ENCODE peak calls at places on chromosomes 4 and X, in nine cellular contexts. R, Q, F, W, E, B, A, I and K are unnamed samples.

GRCh38 chr4:123997116-123997515 is 600.5 kb downstream of the SPRY1 start:
- DNase-seq in R (peak; percentile 43), Q (no peak), F (peak; percentile 4), W (no peak), E (no peak), B (no peak), A (peak; percentile 10), I (no peak), K (no peak)

GRCh38 chrX:138191998-138192397 is 519.5 kb downstream of the FGF13 start:
- DNase-seq in R (no peak), Q (no peak), F (no peak), W (peak; percentile 23), E (peak; percentile 19), B (peak; percentile 64), A (peak; percentile 61), I (no peak), K (no peak)

GRCh38 chrX:153102436-153102835 is 30.2 kb downstream of the PNMA6A start:
- DNase-seq in R (no peak), Q (no peak), F (no peak), W (no peak), E (no peak), B (no peak), A (no peak), I (no peak), K (no peak)

GRCh38 chr4:165506780-165507305 is 128.0 kb downstream of the CPE start:
- DNase-seq in R (no peak), Q (no peak), F (no peak), W (no peak), E (no peak), B (no peak), A (no peak), I (no peak), K (no peak)

GRCh38 chrX:27057883-27058282 is 405.3 kb downstream of the PPP4R3C start:
- DNase-seq in R (no peak), Q (no peak), F (no peak), W (peak; percentile 13), E (no peak), B (no peak), A (peak; percentile 76), I (no peak), K (no peak)

GRCh38 chrX:115595049-115595448 is 34.1 kb downstream of the PLS3 start:
- DNase-seq in R (no peak), Q (no peak), F (no peak), W (no peak), E (no peak), B (no peak), A (no peak), I (no peak), K (no peak)

GRCh38 chr4:142112451-142112850 is 476.1 kb downstream of the IL15 start:
- DNase-seq in R (no peak), Q (no peak), F (no peak), W (no peak), E (no peak), B (no peak), A (no peak), I (no peak), K (no peak)

GRCh38 chr4:72631296-72631695 is 62.3 kb upstream of the ADAMTS3 start:
- DNase-seq in R (peak; percentile 2), Q (no peak), F (no peak), W (no peak), E (no peak), B (no peak), A (no peak), I (peak; percentile 81), K (peak; percentile 67)

GRCh38 chr4:126604273-126604867 is 1028.4 kb upstream of the INTU start:
- DNase-seq in R (peak; percentile 10), Q (no peak), F (peak; percentile 27), W (peak; percentile 22), E (peak; percentile 5), B (peak; percentile 45), A (peak; percentile 57), I (no peak), K (no peak)

GRCh38 chrX:107542500-107542899 is 85.8 kb upstream of the PRPS1 start:
- DNase-seq in R (no peak), Q (no peak), F (peak; percentile 8), W (no peak), E (no peak), B (no peak), A (peak; percentile 71), I (no peak), K (no peak)

GRCh38 chrX:37883196-37883595 is 35.8 kb upstream of the DYNLT3 start:
- DNase-seq in R (no peak), Q (no peak), F (peak; percentile 6), W (peak; percentile 16), E (no peak), B (no peak), A (peak; percentile 13), I (no peak), K (no peak)

GRCh38 chrX:122866527-122866926 is 317.6 kb upstream of the GRIA3 start:
- DNase-seq in R (peak; percentile 1), Q (no peak), F (no peak), W (no peak), E (no peak), B (no peak), A (no peak), I (no peak), K (no peak)

GRCh38 chr4:73451404-73451803 is 15.4 kb downstream of the AFP start:
- DNase-seq in R (no peak), Q (no peak), F (no peak), W (no peak), E (no peak), B (no peak), A (peak; percentile 62), I (no peak), K (no peak)

GRCh38 chr4:91837608-91838029 is 466.1 kb upstream of the GRID2 start:
- DNase-seq in R (peak; percentile 21), Q (no peak), F (no peak), W (no peak), E (no peak), B (peak; percentile 3), A (no peak), I (no peak), K (no peak)

GRCh38 chrX:124256981-124257380 is 75.5 kb upstream of the TEX13D start:
- DNase-seq in R (no peak), Q (no peak), F (no peak), W (no peak), E (no peak), B (no peak), A (no peak), I (no peak), K (no peak)

GRCh38 chr4:8860892-8861575 is 10.6 kb downstream of the HMX1 start:
- DNase-seq in R (no peak), Q (no peak), F (no peak), W (no peak), E (no peak), B (no peak), A (peak; percentile 59), I (no peak), K (no peak)

GRCh38 chr4:23889814-23890269 is at the start of gene PPARGC1A:
- DNase-seq in R (no peak), Q (no peak), F (no peak), W (no peak), E (peak; percentile 20), B (peak; percentile 87), A (peak; percentile 27), I (no peak), K (peak; percentile 88)

GRCh38 chrX:39550795-39551361 is 546.9 kb downstream of the BCOR start:
- DNase-seq in R (no peak), Q (no peak), F (no peak), W (no peak), E (no peak), B (no peak), A (no peak), I (no peak), K (no peak)

GRCh38 chr4:75895744-75896314 is 6.4 kb downstream of the PPEF2 start:
- DNase-seq in R (peak; percentile 15), Q (no peak), F (peak; percentile 23), W (peak; percentile 30), E (peak; percentile 18), B (peak; percentile 21), A (peak; percentile 74), I (no peak), K (no peak)

GRCh38 chrX:12950851-12951589 is 23.9 kb upstream of the TMSB4X start:
- DNase-seq in R (peak; percentile 6), Q (no peak), F (no peak), W (no peak), E (peak; percentile 83), B (peak; percentile 55), A (peak; percentile 65), I (no peak), K (no peak)

GRCh38 chrX:87517571-87518141 is at the start of gene KLHL4:
- DNase-seq in R (peak; percentile 47), Q (no peak), F (no peak), W (peak; percentile 90), E (no peak), B (peak; percentile 89), A (peak; percentile 80), I (no peak), K (no peak)

GRCh38 chrX:104310084-104310483 is 55.4 kb upstream of the ESX1 start:
- DNase-seq in R (peak; percentile 28), Q (no peak), F (no peak), W (no peak), E (no peak), B (no peak), A (no peak), I (no peak), K (no peak)

GRCh38 chr4:123446791-123447474 is 50.3 kb downstream of the SPRY1 start:
- DNase-seq in R (no peak), Q (no peak), F (no peak), W (no peak), E (no peak), B (peak; percentile 56), A (peak; percentile 8), I (no peak), K (no peak)

GRCh38 chr4:86549163-86549788 is 44.8 kb upstream of the PTPN13 start:
- DNase-seq in R (no peak), Q (no peak), F (no peak), W (no peak), E (no peak), B (no peak), A (no peak), I (no peak), K (no peak)

GRCh38 chr4:15233626-15234025 is 194.2 kb upstream of the C1QTNF7 start:
- DNase-seq in R (no peak), Q (no peak), F (no peak), W (no peak), E (peak; percentile 56), B (no peak), A (no peak), I (no peak), K (no peak)

GRCh38 chr4:78551420-78552351 is at the start of gene ANXA3:
- DNase-seq in R (no peak), Q (no peak), F (no peak), W (no peak), E (peak; percentile 26), B (peak; percentile 56), A (peak; percentile 89), I (peak; percentile 83), K (no peak)

GRCh38 chr4:4524364-4524763 is 17.5 kb downstream of the STX18 start:
- DNase-seq in R (no peak), Q (no peak), F (no peak), W (no peak), E (peak; percentile 23), B (peak; percentile 21), A (peak; percentile 77), I (no peak), K (no peak)

GRCh38 chrX:16213970-16214369 is 46.7 kb downstream of the MAGEB17 start:
- DNase-seq in R (no peak), Q (no peak), F (no peak), W (no peak), E (no peak), B (no peak), A (no peak), I (no peak), K (no peak)

GRCh38 chrX:30156009-30156408 is 59.4 kb upstream of the MAGEB2 start:
- DNase-seq in R (no peak), Q (no peak), F (no peak), W (no peak), E (no peak), B (no peak), A (no peak), I (no peak), K (no peak)

GRCh38 chr4:54082168-54082567 is 17.8 kb upstream of the CHIC2 start:
- DNase-seq in R (peak; percentile 92), Q (no peak), F (peak; percentile 70), W (no peak), E (no peak), B (no peak), A (no peak), I (no peak), K (no peak)

GRCh38 chr4:177123811-177124210 is 185.9 kb upstream of the NEIL3 start:
- DNase-seq in R (no peak), Q (no peak), F (no peak), W (no peak), E (no peak), B (no peak), A (no peak), I (no peak), K (no peak)